ENCODE peak calls at places on chromosomes 13 and 19, in seven cellular contexts. F, S, A, J, N, W and U are unnamed samples.

GRCh38 chr13:46995874-46996273 is 99.0 kb upstream of the HTR2A start:
- DNase-seq in F (no peak), W (no peak), S (no peak), N (no peak), A (no peak), J (no peak), U (no peak)

GRCh38 chr13:47499358-47500150 is 501.5 kb downstream of the SUCLA2 start:
- DNase-seq in N (peak), F (no peak), S (peak), A (no peak), J (no peak), W (no peak), U (peak)

GRCh38 chr13:30446122-30446500 is 19.6 kb downstream of the HMGB1 start:
- DNase-seq in N (no peak), A (no peak), W (no peak), J (no peak), S (no peak), F (no peak), U (no peak)

GRCh38 chr13:45341799-45342584 is 1.0 kb upstream of the TPT1 start:
- DNase-seq in N (peak), A (peak), J (peak), W (peak), S (no peak), F (no peak), U (no peak)

GRCh38 chr19:52897149-52897935 is at the start of gene ZNF320:
- DNase-seq in N (peak), S (peak), W (peak), F (peak), A (peak), J (peak), U (peak)

GRCh38 chr13:42985312-42986175 is 6.5 kb downstream of the EPSTI1 start:
- DNase-seq in S (no peak), F (no peak), J (no peak), W (no peak), A (peak), N (peak), U (no peak)

GRCh38 chr19:41991025-41991424 is 3.0 kb downstream of the ATP1A3 start:
- DNase-seq in A (no peak), N (no peak), J (no peak), W (no peak), F (peak), S (no peak), U (no peak)

GRCh38 chr13:22091222-22091970 is 420.5 kb downstream of the FGF9 start:
- DNase-seq in A (no peak), N (no peak), F (no peak), S (peak), W (no peak), J (no peak), U (no peak)

GRCh38 chr19:50515168-50515561 is 1.5 kb upstream of the ASPDH start:
- DNase-seq in F (peak), N (no peak), S (no peak), J (no peak), W (no peak), A (no peak), U (no peak)

GRCh38 chr13:113973218-113974164 is at the start of gene C13orf46:
- DNase-seq in S (no peak), N (no peak), A (no peak), W (no peak), J (peak), F (peak), U (no peak)

GRCh38 chr13:113835461-113836274 is 28.2 kb downstream of the GAS6 start:
- DNase-seq in S (peak), N (peak), F (peak), A (no peak), W (no peak), J (no peak), U (peak)

GRCh38 chr19:1085053-1085658 is 10.0 kb downstream of the POLR2E start:
- DNase-seq in N (no peak), J (no peak), A (no peak), S (no peak), W (no peak), F (no peak), U (no peak)

GRCh38 chr19:44904426-44904994 is 1.1 kb upstream of the APOE start:
- DNase-seq in S (no peak), F (no peak), W (no peak), A (no peak), N (no peak), J (no peak), U (no peak)

GRCh38 chr19:32091196-32091595 is 254.2 kb upstream of the ZNF507 start:
- DNase-seq in N (no peak), F (no peak), S (no peak), A (no peak), W (no peak), J (no peak), U (no peak)

GRCh38 chr13:65719831-65720230 is 1510.3 kb downstream of the PCDH9 start:
- DNase-seq in N (no peak), F (no peak), S (no peak), J (no peak), W (no peak), A (no peak), U (no peak)

GRCh38 chr19:7994923-7995682 is 10.3 kb downstream of the ELAVL1 start:
- DNase-seq in J (no peak), W (no peak), F (no peak), S (no peak), A (no peak), N (no peak), U (no peak)

GRCh38 chr19:52296400-52296772 is 583 bp upstream of the ZNF480 start:
- DNase-seq in W (no peak), N (no peak), J (no peak), S (no peak), A (no peak), F (no peak), U (no peak)

GRCh38 chr13:81017525-81018152 is 676.7 kb upstream of the SPRY2 start:
- DNase-seq in S (no peak), F (no peak), J (no peak), W (no peak), A (no peak), N (peak), U (peak)

GRCh38 chr19:18789422-18789832 is 1.7 kb downstream of the COMP start:
- DNase-seq in J (no peak), F (peak), W (no peak), A (no peak), S (no peak), N (no peak), U (no peak)

GRCh38 chr13:79404985-79405384 is 1.1 kb downstream of the RBM26 start:
- DNase-seq in S (no peak), F (no peak), W (no peak), A (no peak), N (peak), J (no peak), U (no peak)

GRCh38 chr13:33057019-33057785 is 41.0 kb downstream of the KL start:
- DNase-seq in F (no peak), J (no peak), S (no peak), N (peak), W (no peak), A (peak), U (no peak)

GRCh38 chr13:99033814-99034213 is 56.0 kb upstream of the DOCK9 start:
- DNase-seq in A (no peak), S (no peak), W (no peak), J (no peak), F (no peak), N (peak), U (no peak)

GRCh38 chr13:30033681-30034447 is 183.4 kb upstream of the UBL3 start:
- DNase-seq in S (peak), N (peak), A (no peak), W (no peak), F (no peak), J (no peak), U (peak)

GRCh38 chr19:7516281-7516862 is 469 bp downstream of the ZNF358 start:
- DNase-seq in J (no peak), N (peak), S (no peak), A (no peak), F (no peak), W (no peak), U (no peak)

GRCh38 chr19:19597809-19598306 is 20.6 kb downstream of the PBX4 start:
- DNase-seq in F (no peak), W (no peak), A (no peak), S (no peak), J (no peak), N (no peak), U (no peak)

DNA sequence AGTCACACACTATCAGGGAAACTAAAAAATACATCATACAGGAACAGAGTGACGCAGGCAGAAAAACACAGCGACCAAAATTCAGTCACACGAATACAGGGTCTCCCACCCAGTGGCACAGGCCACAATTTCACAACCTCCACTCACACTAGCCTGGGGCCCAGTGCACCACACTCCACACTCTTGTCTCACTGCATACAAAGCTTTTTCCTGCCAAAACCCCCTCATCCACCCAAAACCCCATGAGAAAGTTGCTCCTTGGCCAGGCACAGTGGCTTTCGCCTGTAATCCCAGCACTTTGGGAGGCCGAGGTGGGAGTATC is 1.2 kb downstream of the S1PR5 start:
- DNase-seq in N (no peak), S (no peak), F (no peak), J (no peak), W (no peak), A (no peak), U (no peak)
- H3K4me3 ChIP-seq in N (no peak), S (no peak), F (no peak), J (no peak), W (no peak), A (no peak), U (no peak)

GRCh38 chr13:36151591-36151990 is 20.4 kb upstream of the DCLK1 start:
- DNase-seq in W (no peak), J (no peak), A (no peak), S (no peak), N (no peak), F (no peak), U (no peak)

GRCh38 chr13:36157475-36157874 is 26.3 kb upstream of the DCLK1 start:
- DNase-seq in A (no peak), W (no peak), F (no peak), J (no peak), N (no peak), S (no peak), U (peak)

GRCh38 chr13:36160297-36160696 is 29.1 kb upstream of the DCLK1 start:
- DNase-seq in F (no peak), S (no peak), N (no peak), J (no peak), W (no peak), A (no peak), U (no peak)

GRCh38 chr13:36158606-36159005 is 27.4 kb upstream of the DCLK1 start:
- DNase-seq in A (no peak), N (peak), F (no peak), J (no peak), W (no peak), S (no peak), U (peak)

GRCh38 chr13:36154567-36155231 is 23.5 kb upstream of the DCLK1 start:
- DNase-seq in A (no peak), W (no peak), N (peak), J (no peak), F (peak), S (no peak), U (peak)
- H3K4me3 ChIP-seq in A (peak), W (no peak), N (no peak), J (no peak), F (no peak), S (peak), U (no peak)

GRCh38 chr13:36997716-36998427 is 1.3 kb downstream of the ALG5 start:
- DNase-seq in S (no peak), J (no peak), F (no peak), W (no peak), N (peak), A (no peak), U (no peak)
- H3K4me3 ChIP-seq in S (peak), J (peak), F (peak), W (peak), N (peak), A (peak), U (peak)

GRCh38 chr13:51784097-51784496 is 19.9 kb downstream of the DHRS12 start:
- DNase-seq in J (peak), F (no peak), S (no peak), W (no peak), A (no peak), N (no peak), U (no peak)
- H3K4me3 ChIP-seq in J (no peak), F (no peak), S (no peak), W (no peak), A (no peak), N (no peak), U (no peak)

GRCh38 chr13:97229699-97230098 is 7.6 kb downstream of the MBNL2 start:
- DNase-seq in A (no peak), N (no peak), F (no peak), S (no peak), J (no peak), W (no peak), U (no peak)
- H3K4me3 ChIP-seq in A (no peak), N (no peak), F (no peak), S (no peak), J (no peak), W (no peak), U (no peak)

GRCh38 chr13:49938921-49939320 is 2.8 kb upstream of the SPRYD7 start:
- DNase-seq in F (peak), S (no peak), N (no peak), W (no peak), A (no peak), J (peak), U (no peak)

GRCh38 chr13:49935171-49936084 is 712 bp downstream of the SPRYD7 start:
- DNase-seq in A (peak), F (no peak), S (no peak), J (no peak), N (peak), W (peak), U (no peak)

GRCh38 chr13:49938274-49938673 is 2.1 kb upstream of the SPRYD7 start:
- DNase-seq in S (no peak), W (no peak), A (no peak), N (no peak), F (no peak), J (no peak), U (no peak)

GRCh38 chr13:49936085-49936942 is at the start of gene SPRYD7:
- DNase-seq in F (peak), A (peak), S (peak), N (peak), W (peak), J (peak), U (peak)

GRCh38 chr13:49936943-49937273 is 768 bp upstream of the SPRYD7 start:
- DNase-seq in J (no peak), N (no peak), S (no peak), A (no peak), W (no peak), F (no peak), U (no peak)
- H3K4me3 ChIP-seq in J (peak), N (peak), S (peak), A (peak), W (peak), F (peak), U (peak)

DNA sequence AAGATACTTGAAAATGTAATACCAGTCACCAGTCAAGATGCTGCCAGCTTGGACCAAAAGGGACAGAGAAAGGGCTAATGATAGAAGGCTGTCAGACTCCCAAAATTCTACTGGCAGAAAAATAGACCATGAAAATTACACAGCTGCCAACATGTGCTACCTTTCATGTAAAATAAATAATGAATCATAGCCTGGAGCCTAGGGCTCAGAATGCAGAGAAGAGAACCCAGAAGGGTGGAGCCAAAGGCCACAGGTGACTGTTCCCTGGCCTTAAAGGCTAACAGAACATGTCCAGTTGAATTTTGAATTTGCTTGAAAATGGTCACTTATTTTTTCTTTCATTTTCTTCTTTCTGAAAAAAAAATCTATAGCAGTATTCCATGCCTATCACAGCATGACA is 1827.0 kb upstream of the MIR17HG start:
- DNase-seq in A (no peak), N (no peak), J (peak), F (no peak), S (no peak), W (no peak), U (no peak)
- H3K4me3 ChIP-seq in A (no peak), N (no peak), J (no peak), F (no peak), S (no peak), W (no peak), U (no peak)

DNA sequence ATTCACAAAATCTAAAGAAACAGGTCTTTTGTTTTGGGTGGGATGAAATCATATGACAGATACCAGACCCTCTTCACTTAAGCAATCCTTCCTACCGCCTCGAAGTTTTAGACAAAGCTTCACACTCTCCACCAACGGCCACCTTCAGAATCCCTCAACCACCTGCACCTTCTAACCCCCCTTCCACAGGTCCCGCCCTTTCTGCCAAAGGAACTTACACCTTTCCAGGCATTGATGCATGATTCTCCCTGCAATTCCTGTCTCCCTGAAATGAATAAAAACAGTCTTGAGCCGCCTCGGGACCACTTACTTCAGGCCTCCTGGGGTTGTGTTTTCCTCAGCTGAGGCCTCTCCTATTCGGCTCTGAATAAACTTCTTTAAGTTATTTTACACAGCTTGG is 869 bp downstream of the ZNF433 start:
- DNase-seq in S (no peak), A (no peak), W (no peak), F (no peak), J (no peak), N (peak), U (no peak)
- H3K4me3 ChIP-seq in S (peak), A (peak), W (no peak), F (peak), J (no peak), N (peak), U (peak)

GRCh38 chr13:24348797-24349515 is 39.6 kb downstream of the C1QTNF9 start:
- DNase-seq in N (no peak), A (no peak), W (peak), S (no peak), J (peak), F (peak), U (no peak)
- H3K4me3 ChIP-seq in N (no peak), A (no peak), W (no peak), S (no peak), J (no peak), F (no peak), U (no peak)